ENCODE peak calls at places on chromosomes 2 and 18, in nine cellular contexts. A is GM03348, V is sciatic nerve, I is Right ventricle myocardium inferior, F is NCI-H460, B is nucleus accumbens, T is epithelial cell of esophagus, N is activated T-cell treated with anti-CD3 and anti-CD28 coated beads for 48 hours, P is GM13976. M is an unnamed sample.

GRCh38 chr2:40458271-40458794 is 6.4 kb upstream of the SLC8A1 start:
- DNase-seq in T (no peak), A (no peak), B (no peak), N (no peak), P (no peak), I (no peak), F (no peak), V (no peak), M (no peak)

GRCh38 chr18:49865401-49865800 is 52.1 kb upstream of the ACAA2 start:
- DNase-seq in B (no peak), P (no peak), A (no peak), N (no peak), V (no peak), T (peak), I (no peak), F (no peak), M (no peak)

GRCh38 chr2:1237785-1238184 is 175.5 kb upstream of the TPO start:
- DNase-seq in V (no peak), N (no peak), A (no peak), I (no peak), P (no peak), T (no peak), F (no peak), B (no peak), M (no peak)

GRCh38 chr2:16249269-16250055 is 309.1 kb downstream of the MYCN start:
- DNase-seq in A (no peak), V (no peak), B (no peak), I (no peak), F (no peak), N (no peak), T (no peak), P (no peak), M (peak)

GRCh38 chr18:76490701-76491171 is 4.3 kb downstream of the ZNF516 start:
- DNase-seq in F (no peak), I (peak), V (peak), N (no peak), P (peak), T (peak), B (no peak), A (peak), M (peak)

GRCh38 chr18:8140841-8141501 is 468.3 kb upstream of the RAB12 start:
- DNase-seq in B (no peak), V (no peak), P (no peak), A (peak), F (peak), I (no peak), N (no peak), T (peak), M (peak)

GRCh38 chr18:7632152-7633098 is 65.3 kb downstream of the PTPRM start:
- DNase-seq in V (no peak), P (no peak), I (no peak), N (no peak), F (no peak), A (no peak), B (no peak), T (no peak), M (no peak)

GRCh38 chr2:129142465-129142864 is 823.8 kb upstream of the HS6ST1 start:
- DNase-seq in I (no peak), P (no peak), V (no peak), N (no peak), T (no peak), F (no peak), B (no peak), A (no peak), M (no peak)

GRCh38 chr2:172693037-172693436 is 42.6 kb upstream of the RAPGEF4 start:
- DNase-seq in N (peak), V (no peak), A (peak), T (peak), I (peak), P (no peak), B (no peak), F (peak), M (peak)

GRCh38 chr2:10481666-10482157 is 33.6 kb upstream of the ODC1 start:
- DNase-seq in T (no peak), N (no peak), B (no peak), A (no peak), I (no peak), P (no peak), V (no peak), F (no peak), M (no peak)

GRCh38 chr2:108612153-108612513 is 77.9 kb downstream of the LIMS1 start:
- DNase-seq in A (no peak), F (no peak), N (no peak), V (no peak), B (no peak), T (peak), P (peak), I (no peak), M (no peak)

GRCh38 chr2:127080941-127081769 is 25.8 kb downstream of the BIN1 start:
- DNase-seq in V (peak), T (no peak), I (no peak), N (peak), F (no peak), A (no peak), B (no peak), P (peak), M (peak)

GRCh38 chr2:230849633-230850357 is 14.9 kb upstream of the ITM2C start:
- DNase-seq in F (peak), T (peak), A (peak), V (no peak), N (peak), I (peak), P (peak), B (no peak), M (peak)

GRCh38 chr2:211367711-211368110 is 811.3 kb downstream of the CPS1 start:
- DNase-seq in P (no peak), T (peak), F (no peak), B (no peak), I (no peak), N (no peak), V (no peak), A (no peak), M (peak)

GRCh38 chr2:24793752-24794477 is 690 bp downstream of the CENPO start:
- DNase-seq in B (no peak), P (peak), V (no peak), F (no peak), T (peak), N (no peak), I (no peak), A (peak), M (peak)

GRCh38 chr18:44943201-44943881 is 262.7 kb downstream of the SETBP1 start:
- DNase-seq in A (peak), P (no peak), V (no peak), N (no peak), T (peak), F (no peak), I (no peak), B (no peak), M (peak)

GRCh38 chr2:135820003-135820618 is 16.9 kb downstream of the LCT start:
- DNase-seq in F (no peak), A (peak), P (peak), N (peak), V (no peak), B (no peak), I (no peak), T (no peak), M (peak)

GRCh38 chr2:9473985-9474360 is 378 bp upstream of the IAH1 start:
- DNase-seq in F (no peak), A (peak), V (peak), P (peak), N (peak), B (peak), T (no peak), I (peak), M (no peak)

GRCh38 chr2:42558827-42559226 is 9.6 kb upstream of the MTA3 start:
- DNase-seq in A (no peak), T (peak), F (no peak), P (no peak), B (no peak), V (no peak), I (no peak), N (no peak), M (no peak)

GRCh38 chr18:48804856-48805610 is 145.7 kb downstream of the SMAD7 start:
- DNase-seq in B (no peak), T (no peak), P (no peak), I (no peak), F (no peak), V (peak), N (no peak), A (no peak), M (no peak)

GRCh38 chr2:60252581-60253170 is 300.8 kb downstream of the BCL11A start:
- DNase-seq in V (no peak), P (no peak), T (no peak), I (no peak), F (no peak), A (no peak), B (no peak), N (no peak), M (no peak)

GRCh38 chr2:213246665-213247281 is 37.5 kb upstream of the SPAG16 start:
- DNase-seq in B (no peak), T (peak), F (peak), A (peak), I (no peak), P (no peak), V (peak), N (peak), M (peak)

GRCh38 chr2:176752295-176752694 is 460.3 kb upstream of the HNRNPA3 start:
- DNase-seq in I (no peak), B (no peak), F (no peak), P (no peak), N (no peak), T (no peak), A (no peak), V (no peak), M (no peak)

GRCh38 chr2:176281267-176281666 is 12.0 kb downstream of the MTX2 start:
- DNase-seq in F (no peak), A (peak), N (no peak), P (no peak), B (no peak), I (no peak), V (no peak), T (peak), M (peak)

GRCh38 chr18:5543854-5544389 is at the start of gene EPB41L3:
- DNase-seq in I (peak), T (no peak), F (peak), N (peak), P (peak), A (peak), B (no peak), V (peak), M (peak)

GRCh38 chr2:27351802-27352598 is 4.6 kb downstream of the GTF3C2 start:
- DNase-seq in I (no peak), N (no peak), T (no peak), P (no peak), B (no peak), F (no peak), A (no peak), V (no peak), M (no peak)